ENCODE peak calls at places on chromosome 16, in seven cellular contexts. O is fibroblast of lung, P is EL, X is Caco-2, H is HT-29, N is caudate nucleus, Q is NCI-H1417. E is an unnamed sample.
A peak's percentile ranks its signal among the peaks of the same experiment; 100 is the strongest.

GRCh38 chr16:28010671-28011070 is 52.8 kb downstream of the GSG1L start:
- DNase-seq in O (no peak), P (peak; percentile 8), X (no peak), H (no peak), N (peak; percentile 7), Q (no peak), E (no peak)

GRCh38 chr16:55944377-55944802 is 69.2 kb upstream of the CES5A start:
- DNase-seq in O (peak; percentile 47), P (peak; percentile 55), X (peak; percentile 82), H (peak; percentile 65), N (peak; percentile 86), Q (peak; percentile 71), E (peak; percentile 4)

GRCh38 chr16:21159281-21159951 is 942 bp downstream of the LDAF1 start:
- DNase-seq in O (no peak), P (no peak), X (peak; percentile 59), H (peak; percentile 86), N (no peak), Q (no peak), E (no peak)

GRCh38 chr16:67807148-67807682 is 526 bp downstream of the TSNAXIP1 start:
- DNase-seq in O (no peak), P (no peak), X (no peak), H (no peak), N (no peak), Q (no peak), E (no peak)

GRCh38 chr16:54398986-54399385 is 112.4 kb upstream of the IRX3 start:
- DNase-seq in O (no peak), P (peak; percentile 47), X (no peak), H (no peak), N (no peak), Q (no peak), E (no peak)

GRCh38 chr16:65312071-65312470 is 190.2 kb upstream of the CDH11 start:
- DNase-seq in O (peak; percentile 75), P (peak; percentile 75), X (no peak), H (no peak), N (no peak), Q (no peak), E (no peak)

GRCh38 chr16:85137323-85138072 is 25.2 kb upstream of the CIBAR2 start:
- DNase-seq in O (peak; percentile 80), P (peak; percentile 86), X (peak; percentile 81), H (peak; percentile 47), N (peak; percentile 78), Q (no peak), E (no peak)

GRCh38 chr16:30740364-30741251 is 7.6 kb upstream of the PHKG2 start:
- DNase-seq in O (peak; percentile 80), P (peak; percentile 80), X (peak; percentile 92), H (peak; percentile 98), N (no peak), Q (peak; percentile 4), E (no peak)

GRCh38 chr16:16817203-16817602 is 438.3 kb downstream of the NPIPA7 start:
- DNase-seq in O (no peak), P (no peak), X (no peak), H (no peak), N (no peak), Q (no peak), E (no peak)

GRCh38 chr16:79685871-79686270 is 85.3 kb upstream of the MAF start:
- DNase-seq in O (no peak), P (no peak), X (no peak), H (no peak), N (no peak), Q (no peak), E (no peak)

GRCh38 chr16:66705790-66706505 is 9.4 kb upstream of the CMTM4 start:
- DNase-seq in O (peak; percentile 49), P (peak; percentile 59), X (no peak), H (no peak), N (no peak), Q (no peak), E (no peak)

GRCh38 chr16:66382171-66382965 is 15.9 kb downstream of the CDH5 start:
- DNase-seq in O (peak; percentile 96), P (peak; percentile 94), X (no peak), H (no peak), N (no peak), Q (no peak), E (peak; percentile 99)

GRCh38 chr16:47732806-47733150 is 271.6 kb downstream of the PHKB start:
- DNase-seq in O (peak; percentile 98), P (peak; percentile 89), X (no peak), H (no peak), N (no peak), Q (no peak), E (no peak)

GRCh38 chr16:24748242-24748641 is 18.8 kb downstream of the TNRC6A start:
- DNase-seq in O (peak; percentile 96), P (peak; percentile 88), X (no peak), H (no peak), N (peak; percentile 10), Q (no peak), E (peak; percentile 68)

GRCh38 chr16:29694384-29695195 is 15.6 kb downstream of the QPRT start:
- DNase-seq in O (no peak), P (no peak), X (no peak), H (no peak), N (no peak), Q (no peak), E (no peak)

E was measured in glomerular endothelial cell.